ENCODE peak calls at places on chromosomes 7 and 10, in five cellular contexts. P is cardiac muscle cell; T is EL; J is activated CD8-positive, alpha-beta T cell treated with anti-CD3 and anti-CD28 coated beads for 36 hours; B is SJSA1. O is an unnamed sample.
A peak's percentile ranks its signal among the peaks of the same experiment; 100 is the strongest.

GRCh38 chr10:78548369-78548985 is 514.8 kb downstream of the RPS24 start:
- DNase-seq in P (no peak), T (no peak), J (no peak), B (no peak), O (no peak)

GRCh38 chr7:100890640-100891521 is 1.4 kb upstream of the UFSP1 start:
- DNase-seq in P (no peak), T (no peak), J (no peak), B (no peak), O (no peak)

GRCh38 chr10:80173441-80173840 is 31.9 kb downstream of the ANXA11 start:
- DNase-seq in P (no peak), T (no peak), J (no peak), B (no peak), O (peak; percentile 58)

GRCh38 chr7:73504920-73505319 is 17.2 kb downstream of the BAZ1B start:
- DNase-seq in P (no peak), T (no peak), J (no peak), B (no peak), O (no peak)

GRCh38 chr10:23472181-23472580 is 33.3 kb downstream of the OTUD1 start:
- DNase-seq in P (no peak), T (no peak), J (no peak), B (no peak), O (no peak)

GRCh38 chr10:69861251-69862240 is 59.8 kb downstream of the COL13A1 start:
- DNase-seq in P (no peak), T (peak; percentile 67), J (peak; percentile 21), B (peak; percentile 46), O (peak; percentile 8)

GRCh38 chr10:25890995-25891394 is 43.0 kb upstream of the MYO3A start:
- DNase-seq in P (no peak), T (no peak), J (no peak), B (no peak), O (no peak)

GRCh38 chr7:46454796-46455195 is 533.7 kb upstream of the IGFBP3 start:
- DNase-seq in P (no peak), T (no peak), J (no peak), B (no peak), O (no peak)

GRCh38 chr10:42754155-42755027 is 28.2 kb upstream of the BMS1 start:
- DNase-seq in P (peak; percentile 31), T (peak; percentile 6), J (peak; percentile 37), B (no peak), O (no peak)

GRCh38 chr7:83410989-83411591 is 237.8 kb downstream of the SEMA3E start:
- DNase-seq in P (peak; percentile 61), T (peak; percentile 41), J (peak; percentile 16), B (peak; percentile 8), O (no peak)

GRCh38 chr10:34824870-34825269 is 9.8 kb upstream of the PARD3 start:
- DNase-seq in P (no peak), T (peak; percentile 24), J (no peak), B (peak; percentile 13), O (no peak)

GRCh38 chr7:155951554-155952158 is 139.4 kb upstream of the SHH start:
- DNase-seq in P (no peak), T (no peak), J (peak; percentile 32), B (peak; percentile 92), O (no peak)

O was measured in HL-60.